ENCODE peak calls at places on chromosomes 16 and 17, in nine cellular contexts. J is Peyer's patch, U is tibial nerve, E is stomach, S is uterus, W is prostate gland, L is H1, Q is body of pancreas, I is IMR-90. D is an unnamed sample.

GRCh38 chr17:40598021-40598927 is 33.0 kb upstream of the CCR7 start:
- DNase-seq in L (no peak), Q (no peak), W (no peak), J (peak), U (no peak), S (no peak), E (no peak), I (no peak), D (no peak)

GRCh38 chr17:7408863-7409262 is 1.2 kb downstream of the NLGN2 start:
- DNase-seq in S (no peak), L (no peak), J (no peak), I (no peak), Q (no peak), E (no peak), W (no peak), U (no peak), D (no peak)

GRCh38 chr17:36616391-36617029 is 15.1 kb downstream of the MRM1 start:
- DNase-seq in L (no peak), E (no peak), Q (no peak), W (no peak), S (no peak), I (no peak), U (no peak), J (no peak), D (no peak)

GRCh38 chr17:43949777-43950176 is 4.0 kb downstream of the PYY start:
- DNase-seq in L (no peak), J (no peak), I (no peak), U (no peak), Q (no peak), W (no peak), E (no peak), S (no peak), D (no peak)

GRCh38 chr16:53892155-53892554 is 188.2 kb downstream of the FTO start:
- DNase-seq in E (peak), L (no peak), W (peak), J (no peak), U (peak), S (peak), I (peak), Q (peak), D (peak)

GRCh38 chr17:67376509-67376891 is 581 bp upstream of the PITPNC1 start:
- DNase-seq in J (peak), W (peak), Q (peak), U (peak), L (no peak), I (peak), E (peak), S (peak), D (peak)

GRCh38 chr16:53775106-53775820 is 71.3 kb downstream of the FTO start:
- DNase-seq in J (no peak), L (no peak), U (no peak), S (no peak), E (no peak), I (no peak), Q (no peak), W (no peak), D (no peak)

GRCh38 chr17:13005530-13005929 is 12.3 kb downstream of the ELAC2 start:
- DNase-seq in L (no peak), S (no peak), I (no peak), U (no peak), W (no peak), Q (no peak), E (no peak), J (no peak), D (no peak)

GRCh38 chr17:27741971-27742370 is 58.4 kb downstream of the NOS2 start:
- DNase-seq in W (no peak), L (no peak), S (no peak), Q (no peak), J (no peak), I (no peak), U (no peak), E (no peak), D (no peak)

GRCh38 chr17:78677303-78678219 is 100.4 kb upstream of the DNAH17 start:
- DNase-seq in L (no peak), Q (no peak), W (no peak), U (no peak), S (no peak), E (no peak), J (no peak), I (no peak), D (peak)

GRCh38 chr17:1434150-1434549 is 21.9 kb downstream of the CRK start:
- DNase-seq in I (peak), U (no peak), Q (no peak), E (no peak), S (peak), J (no peak), W (peak), L (no peak), D (peak)

GRCh38 chr17:65638221-65638940 is 76.9 kb upstream of the AXIN2 start:
- DNase-seq in S (no peak), J (no peak), L (no peak), W (no peak), U (no peak), E (peak), I (peak), Q (no peak), D (no peak)

GRCh38 chr16:88904676-88905365 is 38.4 kb upstream of the PABPN1L start:
- DNase-seq in U (no peak), I (no peak), W (no peak), E (no peak), J (no peak), S (no peak), Q (no peak), L (no peak), D (peak)

GRCh38 chr16:88900653-88901052 is 34.2 kb upstream of the PABPN1L start:
- DNase-seq in U (no peak), E (no peak), I (no peak), J (no peak), Q (no peak), W (no peak), L (no peak), S (no peak), D (no peak)

GRCh38 chr16:88903267-88903666 is 36.8 kb upstream of the PABPN1L start:
- DNase-seq in I (no peak), U (no peak), Q (no peak), E (no peak), L (no peak), S (no peak), J (no peak), W (no peak), D (no peak)

GRCh38 chr16:88901718-88902337 is 35.4 kb upstream of the PABPN1L start:
- DNase-seq in U (no peak), S (no peak), Q (no peak), I (no peak), E (no peak), W (no peak), L (no peak), J (no peak), D (no peak)

DNA sequence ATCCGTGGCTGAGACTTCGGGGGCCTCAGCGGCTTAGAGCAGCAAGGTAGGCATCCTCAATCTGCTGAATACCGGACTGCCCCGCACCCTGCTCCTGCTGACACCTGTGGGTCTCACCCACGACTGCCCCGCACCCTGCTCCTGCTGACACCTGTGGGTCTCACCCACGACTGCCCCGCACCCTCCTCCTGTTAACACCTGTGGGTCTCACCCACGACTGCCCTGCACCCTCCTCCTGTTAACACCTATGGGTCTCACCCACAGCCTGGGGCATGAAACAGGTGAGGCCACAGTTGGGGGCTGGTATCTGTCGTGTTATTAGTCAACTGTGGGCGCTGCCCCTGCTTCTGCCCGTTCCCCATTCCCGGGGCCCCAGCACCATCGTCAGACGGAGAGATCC is 36.3 kb upstream of the PABPN1L start:
- DNase-seq in S (no peak), U (no peak), J (no peak), L (no peak), W (no peak), Q (no peak), I (no peak), E (no peak), D (no peak)
- TF ChIP-seq POLR2A in S (no peak), U (no peak), J (no peak), L (no peak), W (no peak), Q (no peak), I (no peak), E (no peak), D (no peak)

GRCh38 chr17:82450357-82451106 is at the start of gene CYBC1:
- DNase-seq in S (peak), I (peak), L (no peak), U (peak), J (peak), E (peak), Q (peak), W (peak), D (peak)
- TF ChIP-seq POLR2A in S (peak), I (peak), L (peak), U (peak), J (peak), E (no peak), Q (peak), W (no peak), D (peak)

GRCh38 chr17:14308965-14309879 is 8.3 kb downstream of the HS3ST3B1 start:
- DNase-seq in E (peak), J (peak), S (peak), I (peak), Q (peak), W (peak), L (peak), U (peak), D (peak)
- TF ChIP-seq POLR2A in E (no peak), J (no peak), S (no peak), I (no peak), Q (peak), W (no peak), L (peak), U (no peak), D (no peak)

DNA sequence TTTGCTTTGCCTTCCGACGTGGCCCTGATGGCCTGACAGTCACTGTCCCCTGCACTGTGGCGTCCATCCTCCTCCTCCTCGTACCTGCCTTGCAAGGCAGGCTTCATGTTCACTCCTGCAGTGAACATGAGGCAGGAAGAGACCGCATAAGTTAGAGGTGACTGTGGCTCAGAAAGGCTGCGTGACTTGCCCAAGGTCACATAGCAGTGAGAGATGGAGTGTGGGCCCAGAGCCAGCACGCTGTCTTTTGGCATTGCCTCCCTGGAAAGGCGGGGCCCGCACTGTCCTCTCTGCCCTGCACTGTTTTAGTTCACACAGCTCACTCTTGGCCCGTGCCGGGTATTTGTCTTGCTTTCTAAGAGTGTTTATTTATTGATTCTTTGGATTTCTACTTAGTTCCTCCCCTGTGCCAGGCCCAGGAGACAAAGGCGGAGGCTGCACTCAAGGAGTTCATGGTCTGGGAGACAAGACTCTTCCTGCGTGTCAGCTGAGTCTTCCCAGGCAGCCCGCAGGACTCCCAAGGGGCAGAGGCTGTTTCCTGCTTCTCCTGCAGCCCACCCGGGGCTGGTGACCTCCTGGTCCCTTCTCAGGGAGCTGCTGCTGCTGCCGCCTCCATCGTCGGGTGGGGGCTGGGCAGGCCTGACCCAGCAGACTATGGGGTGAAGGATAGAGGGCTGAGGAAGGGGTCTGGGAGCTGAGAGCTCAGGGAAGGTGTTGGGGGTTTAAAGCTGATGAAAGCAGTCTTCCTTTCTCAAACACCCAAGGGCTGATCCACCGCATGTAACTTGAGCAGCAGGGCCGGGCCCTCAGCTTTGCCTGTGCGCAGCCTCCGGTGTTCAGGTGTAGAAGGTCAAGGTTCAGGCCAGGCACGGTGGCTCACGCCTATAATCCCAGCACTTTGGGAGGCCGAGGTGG is 12.7 kb downstream of the CYGB start:
- DNase-seq in S (no peak), I (peak), E (peak), L (no peak), U (no peak), J (no peak), Q (peak), W (no peak), D (peak)
- TF ChIP-seq POLR2A in S (no peak), I (no peak), E (no peak), L (no peak), U (no peak), J (no peak), Q (no peak), W (no peak), D (no peak)

DNA sequence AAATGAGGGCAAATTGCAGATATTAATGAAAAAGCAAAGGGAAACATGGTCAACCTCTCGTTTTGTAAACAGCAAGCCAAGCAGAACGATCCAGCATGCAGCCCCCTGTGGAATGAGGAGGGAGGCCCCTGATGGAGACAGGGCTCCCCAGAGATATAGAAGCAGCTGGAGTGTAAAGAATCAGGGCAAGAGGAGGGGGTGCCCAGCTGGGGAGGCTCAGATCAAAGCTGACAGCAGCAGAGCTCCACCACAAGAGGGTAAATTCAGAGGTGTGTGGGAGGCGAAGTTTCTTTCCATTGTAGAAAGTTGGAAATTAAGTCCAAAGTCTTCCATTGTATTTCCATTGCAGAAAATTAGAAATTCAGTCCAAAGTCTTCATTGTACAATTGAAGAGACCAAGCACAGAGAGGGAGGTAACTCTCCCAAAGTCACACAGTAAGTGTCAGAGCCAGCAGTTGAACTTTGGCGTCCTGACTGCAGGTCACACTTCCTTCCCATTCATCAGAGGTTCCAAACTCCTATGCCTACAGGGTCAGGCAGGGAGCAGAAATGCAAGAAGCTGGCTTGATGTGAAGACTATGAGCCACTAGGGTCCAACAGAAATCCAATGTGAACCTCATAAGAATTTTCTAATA is 44.6 kb upstream of the GRIN2A start:
- DNase-seq in E (no peak), Q (no peak), L (no peak), I (no peak), W (no peak), J (no peak), S (no peak), U (no peak), D (no peak)
- TF ChIP-seq POLR2A in E (no peak), Q (no peak), L (no peak), I (no peak), W (no peak), J (no peak), S (no peak), U (no peak), D (no peak)